ENCODE peak calls at places on chromosome 19, in eight cellular contexts. L, T, R, S, J, Y, E and U are unnamed samples.

GRCh38 chr19:38736413-38737280 is 7.6 kb downstream of the CAPN12 start:
- DNase-seq in L (no peak), T (peak; percentile 46), R (peak; percentile 36), S (no peak), J (peak; percentile 17), Y (no peak), E (peak; percentile 74), U (peak; percentile 34)

GRCh38 chr19:6744381-6745288 is 5.2 kb downstream of the TRIP10 start:
- DNase-seq in L (no peak), T (peak; percentile 95), R (no peak), S (peak; percentile 45), J (no peak), Y (no peak), E (no peak), U (peak; percentile 93)

GRCh38 chr19:41606215-41606837 is 20.5 kb downstream of the CEACAM4 start:
- DNase-seq in L (no peak), T (no peak), R (no peak), S (no peak), J (no peak), Y (no peak), E (peak; percentile 22), U (no peak)

GRCh38 chr19:11422163-11423068 is 3.3 kb upstream of the RGL3 start:
- DNase-seq in L (peak; percentile 25), T (peak; percentile 78), R (peak; percentile 44), S (no peak), J (peak; percentile 61), Y (no peak), E (peak; percentile 73), U (peak; percentile 92)

GRCh38 chr19:2812414-2813234 is 7.0 kb upstream of the ZNF554 start:
- DNase-seq in L (no peak), T (no peak), R (no peak), S (no peak), J (no peak), Y (no peak), E (no peak), U (no peak)

GRCh38 chr19:27974082-27974513 is 1238.9 kb downstream of the UQCRFS1 start:
- DNase-seq in L (peak; percentile 67), T (peak; percentile 59), R (no peak), S (peak; percentile 59), J (peak; percentile 69), Y (no peak), E (peak; percentile 60), U (peak; percentile 24)

GRCh38 chr19:54199401-54199800 is 1.3 kb upstream of the RPS9 start:
- DNase-seq in L (no peak), T (no peak), R (no peak), S (no peak), J (no peak), Y (no peak), E (no peak), U (no peak)

GRCh38 chr19:55552620-55553019 is 7.3 kb upstream of the SBK3 start:
- DNase-seq in L (no peak), T (no peak), R (no peak), S (no peak), J (no peak), Y (no peak), E (no peak), U (peak; percentile 66)

GRCh38 chr19:39246951-39247669 is 1.5 kb downstream of the IFNL4 start:
- DNase-seq in L (no peak), T (peak; percentile 8), R (no peak), S (peak; percentile 16), J (no peak), Y (no peak), E (peak; percentile 79), U (peak; percentile 40)

GRCh38 chr19:23381114-23381513 is 14.2 kb downstream of the ZNF91 start:
- DNase-seq in L (no peak), T (no peak), R (no peak), S (no peak), J (no peak), Y (no peak), E (no peak), U (no peak)

GRCh38 chr19:30556230-30556711 is 184.1 kb downstream of the ZNF536 start:
- DNase-seq in L (peak; percentile 95), T (no peak), R (no peak), S (peak; percentile 91), J (no peak), Y (no peak), E (no peak), U (no peak)